ENCODE peak calls at places on chromosomes 7 and 10, in seven cellular contexts. One of them, this sample, is unnamed.

GRCh38 chr7:5624386-5625365 is 156.8 kb downstream of the RNF216 start:
- DNase-seq in cardiac muscle cell: no peak
- DNase-seq in astrocyte of the cerebellum: no peak
- DNase-seq in psoas muscle: peak
- DNase-seq in A549: no peak
- DNase-seq in GM10248: no peak
- DNase-seq in tibial nerve: no peak
- DNase-seq in this sample: no peak

GRCh38 chr10:68861253-68861652 is 33.9 kb downstream of the STOX1 start:
- DNase-seq in cardiac muscle cell: no peak
- DNase-seq in astrocyte of the cerebellum: no peak
- DNase-seq in psoas muscle: no peak
- DNase-seq in A549: peak
- DNase-seq in GM10248: no peak
- DNase-seq in tibial nerve: no peak
- DNase-seq in this sample: no peak

GRCh38 chr7:106813705-106814305 is 51.3 kb upstream of the PIK3CG start:
- DNase-seq in cardiac muscle cell: peak
- DNase-seq in astrocyte of the cerebellum: no peak
- DNase-seq in psoas muscle: no peak
- DNase-seq in A549: no peak
- DNase-seq in GM10248: no peak
- DNase-seq in tibial nerve: no peak
- DNase-seq in this sample: no peak

GRCh38 chr7:95316588-95316987 is 7.7 kb downstream of the PON1 start:
- DNase-seq in cardiac muscle cell: no peak
- DNase-seq in astrocyte of the cerebellum: no peak
- DNase-seq in psoas muscle: no peak
- DNase-seq in A549: no peak
- DNase-seq in GM10248: no peak
- DNase-seq in tibial nerve: no peak
- DNase-seq in this sample: no peak

GRCh38 chr10:21526952-21527633 is 1.6 kb upstream of the SKIDA1 start:
- DNase-seq in cardiac muscle cell: peak
- DNase-seq in astrocyte of the cerebellum: no peak
- DNase-seq in psoas muscle: peak
- DNase-seq in A549: peak
- DNase-seq in GM10248: peak
- DNase-seq in tibial nerve: peak
- DNase-seq in this sample: peak

GRCh38 chr10:13003004-13003403 is 1.5 kb upstream of the CCDC3 start:
- DNase-seq in cardiac muscle cell: peak
- DNase-seq in astrocyte of the cerebellum: peak
- DNase-seq in psoas muscle: no peak
- DNase-seq in A549: no peak
- DNase-seq in GM10248: no peak
- DNase-seq in tibial nerve: no peak
- DNase-seq in this sample: no peak

GRCh38 chr10:107914450-107915276 is 750.2 kb upstream of the SORCS1 start:
- DNase-seq in cardiac muscle cell: peak
- DNase-seq in astrocyte of the cerebellum: no peak
- DNase-seq in psoas muscle: peak
- DNase-seq in A549: peak
- DNase-seq in GM10248: peak
- DNase-seq in tibial nerve: no peak
- DNase-seq in this sample: peak

GRCh38 chr10:113709221-113709838 is 29.6 kb downstream of the CASP7 start:
- DNase-seq in cardiac muscle cell: peak
- DNase-seq in astrocyte of the cerebellum: peak
- DNase-seq in psoas muscle: no peak
- DNase-seq in A549: peak
- DNase-seq in GM10248: no peak
- DNase-seq in tibial nerve: no peak
- DNase-seq in this sample: no peak

GRCh38 chr10:126905776-126906703 is 812 bp downstream of the DOCK1 start:
- DNase-seq in cardiac muscle cell: peak
- DNase-seq in astrocyte of the cerebellum: no peak
- DNase-seq in psoas muscle: no peak
- DNase-seq in A549: peak
- DNase-seq in GM10248: no peak
- DNase-seq in tibial nerve: peak
- DNase-seq in this sample: peak

GRCh38 chr10:61142987-61143386 is 199.0 kb upstream of the RHOBTB1 start:
- DNase-seq in cardiac muscle cell: no peak
- DNase-seq in astrocyte of the cerebellum: no peak
- DNase-seq in psoas muscle: no peak
- DNase-seq in A549: no peak
- DNase-seq in GM10248: no peak
- DNase-seq in tibial nerve: no peak
- DNase-seq in this sample: no peak

GRCh38 chr10:86711957-86712708 is 43.8 kb downstream of the LDB3 start:
- DNase-seq in cardiac muscle cell: peak
- DNase-seq in astrocyte of the cerebellum: no peak
- DNase-seq in psoas muscle: peak
- DNase-seq in A549: peak
- DNase-seq in GM10248: peak
- DNase-seq in tibial nerve: peak
- DNase-seq in this sample: peak

GRCh38 chr10:129888784-129889616 is 75.1 kb downstream of the EBF3 start:
- DNase-seq in cardiac muscle cell: peak
- DNase-seq in astrocyte of the cerebellum: no peak
- DNase-seq in psoas muscle: peak
- DNase-seq in A549: peak
- DNase-seq in GM10248: peak
- DNase-seq in tibial nerve: peak
- DNase-seq in this sample: peak

GRCh38 chr7:783556-784490 is 48.5 kb upstream of the SUN1 start:
- DNase-seq in cardiac muscle cell: no peak
- DNase-seq in astrocyte of the cerebellum: no peak
- DNase-seq in psoas muscle: peak
- DNase-seq in A549: no peak
- DNase-seq in GM10248: no peak
- DNase-seq in tibial nerve: no peak
- DNase-seq in this sample: no peak

GRCh38 chr10:5413012-5413938 is 918 bp downstream of the NET1 start:
- DNase-seq in cardiac muscle cell: peak
- DNase-seq in astrocyte of the cerebellum: peak
- DNase-seq in psoas muscle: no peak
- DNase-seq in A549: peak
- DNase-seq in GM10248: peak
- DNase-seq in tibial nerve: no peak
- DNase-seq in this sample: no peak

GRCh38 chr10:114301177-114301576 is 62.1 kb downstream of the VWA2 start:
- DNase-seq in cardiac muscle cell: no peak
- DNase-seq in astrocyte of the cerebellum: no peak
- DNase-seq in psoas muscle: no peak
- DNase-seq in A549: no peak
- DNase-seq in GM10248: no peak
- DNase-seq in tibial nerve: no peak
- DNase-seq in this sample: no peak

GRCh38 chr10:43347997-43348396 is 23.4 kb upstream of the FXYD4 start:
- DNase-seq in cardiac muscle cell: no peak
- DNase-seq in astrocyte of the cerebellum: no peak
- DNase-seq in psoas muscle: no peak
- DNase-seq in A549: no peak
- DNase-seq in GM10248: no peak
- DNase-seq in tibial nerve: no peak
- DNase-seq in this sample: no peak

GRCh38 chr10:113062977-113063967 is 113.2 kb downstream of the TCF7L2 start:
- DNase-seq in cardiac muscle cell: peak
- DNase-seq in astrocyte of the cerebellum: no peak
- DNase-seq in psoas muscle: no peak
- DNase-seq in A549: no peak
- DNase-seq in GM10248: no peak
- DNase-seq in tibial nerve: no peak
- DNase-seq in this sample: peak

GRCh38 chr10:60778978-60779668 is 845 bp downstream of the CDK1 start:
- DNase-seq in cardiac muscle cell: no peak
- DNase-seq in astrocyte of the cerebellum: no peak
- DNase-seq in psoas muscle: no peak
- DNase-seq in A549: no peak
- DNase-seq in GM10248: no peak
- DNase-seq in tibial nerve: no peak
- DNase-seq in this sample: no peak

GRCh38 chr7:92751902-92752901 is 84.2 kb downstream of the CDK6 start:
- DNase-seq in cardiac muscle cell: peak
- DNase-seq in astrocyte of the cerebellum: peak
- DNase-seq in psoas muscle: no peak
- DNase-seq in A549: peak
- DNase-seq in GM10248: no peak
- DNase-seq in tibial nerve: no peak
- DNase-seq in this sample: no peak

GRCh38 chr7:131027287-131027773 is 293.3 kb upstream of the KLF14 start:
- DNase-seq in cardiac muscle cell: peak
- DNase-seq in astrocyte of the cerebellum: no peak
- DNase-seq in psoas muscle: peak
- DNase-seq in A549: no peak
- DNase-seq in GM10248: peak
- DNase-seq in tibial nerve: peak
- DNase-seq in this sample: no peak
- TF ChIP-seq CTCF in cardiac muscle cell: no peak
- TF ChIP-seq CTCF in astrocyte of the cerebellum: no peak
- TF ChIP-seq CTCF in psoas muscle: no peak
- TF ChIP-seq CTCF in A549: no peak
- TF ChIP-seq CTCF in GM10248: no peak
- TF ChIP-seq CTCF in tibial nerve: no peak
- TF ChIP-seq CTCF in this sample: no peak

DNA sequence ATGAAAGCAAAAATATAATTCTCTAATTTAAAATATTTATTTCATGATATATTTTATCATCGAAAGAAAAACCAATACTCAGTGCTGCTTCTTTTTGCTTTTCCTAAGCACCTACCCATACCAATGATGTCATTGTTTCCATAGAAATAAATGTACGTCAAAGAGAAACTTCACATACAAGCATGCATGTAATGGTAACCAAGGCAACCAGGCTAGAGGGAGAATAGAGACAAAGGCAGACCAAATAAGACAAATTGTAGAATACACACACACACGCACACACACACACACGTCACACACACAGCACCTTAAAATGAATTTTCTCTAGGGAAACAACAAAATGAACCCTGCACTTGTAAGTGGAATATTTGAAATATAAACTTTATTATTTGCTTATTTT is 75.5 kb downstream of the MACC1 start:
- DNase-seq in cardiac muscle cell: peak
- DNase-seq in astrocyte of the cerebellum: peak
- DNase-seq in psoas muscle: no peak
- DNase-seq in A549: no peak
- DNase-seq in GM10248: peak
- DNase-seq in tibial nerve: no peak
- DNase-seq in this sample: no peak
- TF ChIP-seq CTCF in cardiac muscle cell: no peak
- TF ChIP-seq CTCF in astrocyte of the cerebellum: no peak
- TF ChIP-seq CTCF in psoas muscle: no peak
- TF ChIP-seq CTCF in A549: no peak
- TF ChIP-seq CTCF in GM10248: no peak
- TF ChIP-seq CTCF in tibial nerve: no peak
- TF ChIP-seq CTCF in this sample: no peak

GRCh38 chr10:63003816-63004453 is 129.2 kb upstream of the NRBF2 start:
- DNase-seq in cardiac muscle cell: peak
- DNase-seq in astrocyte of the cerebellum: no peak
- DNase-seq in psoas muscle: no peak
- DNase-seq in A549: no peak
- DNase-seq in GM10248: peak
- DNase-seq in tibial nerve: no peak
- DNase-seq in this sample: no peak
- TF ChIP-seq CTCF in cardiac muscle cell: peak
- TF ChIP-seq CTCF in astrocyte of the cerebellum: no peak
- TF ChIP-seq CTCF in psoas muscle: peak
- TF ChIP-seq CTCF in A549: peak
- TF ChIP-seq CTCF in GM10248: no peak
- TF ChIP-seq CTCF in tibial nerve: no peak
- TF ChIP-seq CTCF in this sample: no peak

DNA sequence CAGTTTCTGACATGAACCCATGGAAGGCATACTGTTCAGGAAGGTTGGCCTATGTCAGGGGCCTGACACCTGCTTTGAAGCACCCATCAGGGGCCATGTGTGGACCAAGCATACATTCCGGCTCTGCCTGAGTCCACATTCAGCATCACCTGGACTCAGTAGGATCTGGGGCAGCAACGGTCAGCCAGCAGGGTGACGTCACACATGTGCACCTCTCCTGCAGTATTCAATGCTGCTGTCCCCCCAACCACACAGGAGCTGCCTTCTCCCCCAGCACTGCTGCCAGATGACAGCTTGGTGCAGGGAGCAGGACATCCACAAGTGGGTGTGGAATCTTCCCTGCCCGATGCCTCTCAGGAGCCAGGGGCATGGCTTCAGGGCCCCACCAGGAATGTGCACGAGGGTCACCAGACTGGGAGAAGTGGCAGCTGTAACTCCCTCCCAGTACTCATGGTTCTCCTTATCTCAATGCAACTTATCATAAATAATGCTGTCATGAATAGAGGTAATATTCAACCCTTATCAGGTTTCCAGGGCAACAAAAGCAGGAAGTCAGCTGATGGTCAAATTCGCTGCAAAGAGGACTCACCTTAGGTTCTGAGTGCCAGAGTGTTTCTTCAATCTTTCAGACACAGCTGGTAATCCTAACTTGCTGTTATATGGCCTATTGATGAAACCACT is 292.9 kb downstream of the PAXIP1 start:
- DNase-seq in cardiac muscle cell: no peak
- DNase-seq in astrocyte of the cerebellum: no peak
- DNase-seq in psoas muscle: no peak
- DNase-seq in A549: no peak
- DNase-seq in GM10248: no peak
- DNase-seq in tibial nerve: no peak
- DNase-seq in this sample: no peak
- TF ChIP-seq CTCF in cardiac muscle cell: no peak
- TF ChIP-seq CTCF in astrocyte of the cerebellum: no peak
- TF ChIP-seq CTCF in psoas muscle: no peak
- TF ChIP-seq CTCF in A549: no peak
- TF ChIP-seq CTCF in GM10248: no peak
- TF ChIP-seq CTCF in tibial nerve: no peak
- TF ChIP-seq CTCF in this sample: no peak

DNA sequence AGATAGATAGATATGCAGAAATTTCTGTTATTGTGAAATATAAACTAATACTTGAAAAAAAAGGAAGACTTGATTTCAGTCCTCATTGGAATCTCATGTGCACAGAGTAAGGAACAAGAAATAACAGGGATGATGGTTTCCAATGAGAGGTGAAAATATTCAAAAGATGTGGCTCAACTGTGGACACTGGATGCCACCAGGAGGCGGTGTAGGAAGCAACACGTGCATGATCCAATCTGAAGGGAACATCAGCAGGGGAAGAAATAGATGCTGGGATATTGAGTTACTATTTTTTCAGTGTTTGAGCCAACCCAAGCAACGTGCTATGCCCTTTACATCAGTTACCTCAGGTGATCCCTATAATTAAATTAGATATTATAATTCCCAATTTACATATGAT is 710.8 kb upstream of the LRRTM3 start:
- DNase-seq in cardiac muscle cell: no peak
- DNase-seq in astrocyte of the cerebellum: no peak
- DNase-seq in psoas muscle: no peak
- DNase-seq in A549: peak
- DNase-seq in GM10248: no peak
- DNase-seq in tibial nerve: no peak
- DNase-seq in this sample: no peak
- TF ChIP-seq CTCF in cardiac muscle cell: no peak
- TF ChIP-seq CTCF in astrocyte of the cerebellum: no peak
- TF ChIP-seq CTCF in psoas muscle: no peak
- TF ChIP-seq CTCF in A549: peak
- TF ChIP-seq CTCF in GM10248: no peak
- TF ChIP-seq CTCF in tibial nerve: no peak
- TF ChIP-seq CTCF in this sample: peak

This sample was measured in nephron progenitor cell.